ENCODE peak calls at places on chromosomes 5 and 9, in four cellular contexts. One of them, this sample, is unnamed.

GRCh38 chr5:5421149-5421960 is 1.1 kb upstream of the ICE1 start:
- DNase-seq in H1: no peak
- DNase-seq in IMR-90: peak
- DNase-seq in mesendoderm: peak
- DNase-seq in this sample: no peak

GRCh38 chr5:180090769-180091546 is 19.4 kb upstream of the RNF130 start:
- DNase-seq in H1: no peak
- DNase-seq in IMR-90: peak
- DNase-seq in mesendoderm: peak
- DNase-seq in this sample: peak

GRCh38 chr9:111597852-111598729 is 1.4 kb downstream of the PTGR1 start:
- DNase-seq in H1: peak
- DNase-seq in IMR-90: peak
- DNase-seq in mesendoderm: peak
- DNase-seq in this sample: peak

GRCh38 chr9:117400131-117400530 is 14.7 kb downstream of the ASTN2 start:
- DNase-seq in H1: no peak
- DNase-seq in IMR-90: no peak
- DNase-seq in mesendoderm: peak
- DNase-seq in this sample: no peak

GRCh38 chr5:41410737-41411136 is 99.7 kb downstream of the PLCXD3 start:
- DNase-seq in H1: no peak
- DNase-seq in IMR-90: no peak
- DNase-seq in mesendoderm: peak
- DNase-seq in this sample: peak

GRCh38 chr5:76273491-76273890 is 129.6 kb upstream of the IQGAP2 start:
- DNase-seq in H1: no peak
- DNase-seq in IMR-90: no peak
- DNase-seq in mesendoderm: no peak
- DNase-seq in this sample: no peak

GRCh38 chr5:18048449-18048848 is 414.2 kb downstream of the TAF11L14 start:
- DNase-seq in H1: no peak
- DNase-seq in IMR-90: no peak
- DNase-seq in mesendoderm: no peak
- DNase-seq in this sample: no peak

GRCh38 chr5:67481362-67481761 is 284.8 kb upstream of the CD180 start:
- DNase-seq in H1: no peak
- DNase-seq in IMR-90: no peak
- DNase-seq in mesendoderm: no peak
- DNase-seq in this sample: no peak

GRCh38 chr5:162565-163337 is 28.5 kb upstream of the LRRC14B start:
- DNase-seq in H1: no peak
- DNase-seq in IMR-90: no peak
- DNase-seq in mesendoderm: no peak
- DNase-seq in this sample: no peak

GRCh38 chr9:19416143-19416542 is 7.3 kb downstream of the ACER2 start:
- DNase-seq in H1: no peak
- DNase-seq in IMR-90: peak
- DNase-seq in mesendoderm: no peak
- DNase-seq in this sample: no peak

GRCh38 chr5:20113031-20113685 is 125.2 kb upstream of the CDH18 start:
- DNase-seq in H1: no peak
- DNase-seq in IMR-90: no peak
- DNase-seq in mesendoderm: no peak
- DNase-seq in this sample: no peak

GRCh38 chr5:80937591-80937990 is 22.6 kb upstream of the RASGRF2 start:
- DNase-seq in H1: no peak
- DNase-seq in IMR-90: peak
- DNase-seq in mesendoderm: no peak
- DNase-seq in this sample: no peak

GRCh38 chr5:95142145-95142544 is 142.7 kb downstream of the MCTP1 start:
- DNase-seq in H1: no peak
- DNase-seq in IMR-90: no peak
- DNase-seq in mesendoderm: no peak
- DNase-seq in this sample: no peak

GRCh38 chr5:135112008-135112670 is 78.1 kb upstream of the PITX1 start:
- DNase-seq in H1: no peak
- DNase-seq in IMR-90: no peak
- DNase-seq in mesendoderm: no peak
- DNase-seq in this sample: no peak

GRCh38 chr5:166166071-166166470 is 2125.4 kb upstream of the WWC1 start:
- DNase-seq in H1: no peak
- DNase-seq in IMR-90: no peak
- DNase-seq in mesendoderm: peak
- DNase-seq in this sample: no peak

GRCh38 chr5:104048231-104048630 is 485.6 kb upstream of the NUDT12 start:
- DNase-seq in H1: no peak
- DNase-seq in IMR-90: no peak
- DNase-seq in mesendoderm: no peak
- DNase-seq in this sample: no peak

GRCh38 chr5:83608122-83608521 is 112.5 kb downstream of the HAPLN1 start:
- DNase-seq in H1: peak
- DNase-seq in IMR-90: peak
- DNase-seq in mesendoderm: peak
- DNase-seq in this sample: peak

GRCh38 chr5:35198096-35198495 is 32.2 kb downstream of the PRLR start:
- DNase-seq in H1: no peak
- DNase-seq in IMR-90: peak
- DNase-seq in mesendoderm: peak
- DNase-seq in this sample: no peak

GRCh38 chr9:77848428-77848827 is 183.2 kb downstream of the GNAQ start:
- DNase-seq in H1: no peak
- DNase-seq in IMR-90: no peak
- DNase-seq in mesendoderm: no peak
- DNase-seq in this sample: no peak

GRCh38 chr5:55509768-55510522 is 24.8 kb downstream of the PLPP1 start:
- DNase-seq in H1: no peak
- DNase-seq in IMR-90: peak
- DNase-seq in mesendoderm: no peak
- DNase-seq in this sample: no peak

GRCh38 chr5:155293605-155294178 is 280.1 kb downstream of the KIF4B start:
- DNase-seq in H1: no peak
- DNase-seq in IMR-90: no peak
- DNase-seq in mesendoderm: no peak
- DNase-seq in this sample: no peak

GRCh38 chr5:40879163-40879942 is 29.9 kb upstream of the C7 start:
- DNase-seq in H1: no peak
- DNase-seq in IMR-90: peak
- DNase-seq in mesendoderm: peak
- DNase-seq in this sample: no peak

GRCh38 chr5:135990518-135991240 is 35.9 kb upstream of the LECT2 start:
- DNase-seq in H1: no peak
- DNase-seq in IMR-90: no peak
- DNase-seq in mesendoderm: no peak
- DNase-seq in this sample: no peak

GRCh38 chr5:10733426-10733825 is 27.6 kb downstream of the DAP start:
- DNase-seq in H1: no peak
- DNase-seq in IMR-90: no peak
- DNase-seq in mesendoderm: no peak
- DNase-seq in this sample: no peak

GRCh38 chr9:36191290-36191645 is 547 bp downstream of the CLTA start:
- DNase-seq in H1: no peak
- DNase-seq in IMR-90: no peak
- DNase-seq in mesendoderm: peak
- DNase-seq in this sample: no peak

GRCh38 chr9:14209399-14209990 is 104.4 kb downstream of the NFIB start:
- DNase-seq in H1: no peak
- DNase-seq in IMR-90: no peak
- DNase-seq in mesendoderm: no peak
- DNase-seq in this sample: no peak

GRCh38 chr9:123407537-123407828 is 51.5 kb downstream of the CRB2 start:
- DNase-seq in H1: no peak
- DNase-seq in IMR-90: no peak
- DNase-seq in mesendoderm: no peak
- DNase-seq in this sample: no peak

GRCh38 chr5:124641154-124641792 is 105.2 kb downstream of the ZNF608 start:
- DNase-seq in H1: no peak
- DNase-seq in IMR-90: no peak
- DNase-seq in mesendoderm: no peak
- DNase-seq in this sample: no peak

GRCh38 chr5:137899493-137899892 is 10.2 kb downstream of the PKD2L2 start:
- DNase-seq in H1: no peak
- DNase-seq in IMR-90: no peak
- DNase-seq in mesendoderm: no peak
- DNase-seq in this sample: no peak

GRCh38 chr9:127714916-127715442 is 484 bp downstream of the PTRH1 start:
- DNase-seq in H1: no peak
- DNase-seq in IMR-90: no peak
- DNase-seq in mesendoderm: no peak
- DNase-seq in this sample: no peak

GRCh38 chr9:136713555-136713949 is 1.2 kb downstream of the DIPK1B start:
- DNase-seq in H1: no peak
- DNase-seq in IMR-90: no peak
- DNase-seq in mesendoderm: no peak
- DNase-seq in this sample: peak

GRCh38 chr9:136712690-136713554 is 550 bp downstream of the DIPK1B start:
- DNase-seq in H1: no peak
- DNase-seq in IMR-90: no peak
- DNase-seq in mesendoderm: no peak
- DNase-seq in this sample: peak

GRCh38 chr9:136714876-136715239 is 2.5 kb downstream of the DIPK1B start:
- DNase-seq in H1: no peak
- DNase-seq in IMR-90: no peak
- DNase-seq in mesendoderm: no peak
- DNase-seq in this sample: no peak

GRCh38 chr9:136711751-136712689 is at the start of gene DIPK1B:
- DNase-seq in H1: no peak
- DNase-seq in IMR-90: no peak
- DNase-seq in mesendoderm: peak
- DNase-seq in this sample: peak

DNA sequence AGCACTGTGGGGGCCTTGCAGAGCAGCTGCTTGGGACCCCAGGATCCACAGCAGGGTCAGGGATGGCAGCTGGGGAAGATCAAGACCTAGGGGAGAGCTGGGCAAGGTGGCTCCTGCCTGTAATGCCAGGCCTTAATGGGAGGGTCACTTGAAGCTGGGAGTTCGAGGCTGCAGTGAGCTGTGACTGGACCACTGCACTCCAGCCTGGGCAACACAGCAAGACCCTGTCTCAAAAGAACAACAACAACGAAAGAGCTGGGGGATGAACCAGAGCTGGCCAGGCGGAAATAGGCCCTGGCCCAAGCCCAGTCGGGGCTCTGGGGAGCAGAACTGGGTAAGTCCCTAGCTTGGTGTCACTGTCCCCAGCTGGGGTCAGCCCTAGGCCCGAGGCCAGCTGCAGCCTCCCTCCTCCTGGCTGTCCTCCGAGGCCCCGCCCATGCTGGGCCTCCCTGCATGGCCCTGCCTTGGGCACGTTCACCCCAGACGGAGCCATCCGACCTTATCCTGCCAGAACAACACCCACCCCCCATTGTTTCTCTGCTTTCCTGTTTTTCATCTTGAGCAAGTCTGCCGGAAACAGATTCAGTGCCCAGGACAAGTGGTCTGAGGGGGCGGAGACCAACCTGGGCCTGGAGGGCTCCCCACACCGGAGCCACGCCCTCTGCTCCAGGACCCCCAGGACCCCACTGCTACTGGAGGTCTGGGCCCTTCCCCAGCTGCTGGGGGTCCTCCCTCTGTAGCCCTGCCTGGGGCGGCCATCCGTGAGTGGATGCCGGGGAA is 1.9 kb downstream of the DIPK1B start:
- DNase-seq in H1: no peak
- DNase-seq in IMR-90: no peak
- DNase-seq in mesendoderm: no peak
- DNase-seq in this sample: no peak
- H2AK5ac ChIP-seq in H1: no peak
- H2AK5ac ChIP-seq in IMR-90: no peak
- H2AK5ac ChIP-seq in mesendoderm: no peak
- H2AK5ac ChIP-seq in this sample: no peak

GRCh38 chr9:81420024-81420423 is 269.3 kb downstream of the TLE1 start:
- DNase-seq in H1: no peak
- DNase-seq in IMR-90: no peak
- DNase-seq in mesendoderm: no peak
- DNase-seq in this sample: no peak

GRCh38 chr9:81427870-81428269 is 261.5 kb downstream of the TLE1 start:
- DNase-seq in H1: no peak
- DNase-seq in IMR-90: peak
- DNase-seq in mesendoderm: peak
- DNase-seq in this sample: no peak

GRCh38 chr9:81423589-81424326 is 265.6 kb downstream of the TLE1 start:
- DNase-seq in H1: no peak
- DNase-seq in IMR-90: peak
- DNase-seq in mesendoderm: no peak
- DNase-seq in this sample: no peak

GRCh38 chr9:81424431-81424830 is 264.9 kb downstream of the TLE1 start:
- DNase-seq in H1: no peak
- DNase-seq in IMR-90: no peak
- DNase-seq in mesendoderm: no peak
- DNase-seq in this sample: no peak
- H4K5ac ChIP-seq in H1: no peak
- H4K5ac ChIP-seq in IMR-90: no peak
- H4K5ac ChIP-seq in mesendoderm: no peak
- H4K5ac ChIP-seq in this sample: no peak

GRCh38 chr9:131565369-131565768 is 20.0 kb downstream of the PRRT1B start:
- DNase-seq in H1: no peak
- DNase-seq in IMR-90: no peak
- DNase-seq in mesendoderm: no peak
- DNase-seq in this sample: no peak
- H2AK5ac ChIP-seq in H1: no peak
- H2AK5ac ChIP-seq in IMR-90: no peak
- H2AK5ac ChIP-seq in mesendoderm: no peak
- H2AK5ac ChIP-seq in this sample: no peak

GRCh38 chr5:73661753-73662152 is 35.8 kb downstream of the ARHGEF28 start:
- DNase-seq in H1: no peak
- DNase-seq in IMR-90: no peak
- DNase-seq in mesendoderm: no peak
- DNase-seq in this sample: no peak

GRCh38 chr5:73666891-73667290 is 40.9 kb downstream of the ARHGEF28 start:
- DNase-seq in H1: no peak
- DNase-seq in IMR-90: no peak
- DNase-seq in mesendoderm: no peak
- DNase-seq in this sample: no peak

GRCh38 chr5:73663161-73663859 is 37.3 kb downstream of the ARHGEF28 start:
- DNase-seq in H1: no peak
- DNase-seq in IMR-90: no peak
- DNase-seq in mesendoderm: no peak
- DNase-seq in this sample: no peak

GRCh38 chr5:73663860-73664240 is 37.9 kb downstream of the ARHGEF28 start:
- DNase-seq in H1: no peak
- DNase-seq in IMR-90: no peak
- DNase-seq in mesendoderm: no peak
- DNase-seq in this sample: no peak

GRCh38 chr5:73664796-73665195 is 38.8 kb downstream of the ARHGEF28 start:
- DNase-seq in H1: no peak
- DNase-seq in IMR-90: no peak
- DNase-seq in mesendoderm: no peak
- DNase-seq in this sample: no peak
- H4K5ac ChIP-seq in H1: no peak
- H4K5ac ChIP-seq in IMR-90: no peak
- H4K5ac ChIP-seq in mesendoderm: no peak
- H4K5ac ChIP-seq in this sample: no peak

GRCh38 chr5:74816875-74817274 is 49.3 kb downstream of the FAM169A start:
- DNase-seq in H1: no peak
- DNase-seq in IMR-90: no peak
- DNase-seq in mesendoderm: peak
- DNase-seq in this sample: no peak
- H2AK5ac ChIP-seq in H1: no peak
- H2AK5ac ChIP-seq in IMR-90: no peak
- H2AK5ac ChIP-seq in mesendoderm: no peak
- H2AK5ac ChIP-seq in this sample: no peak